ENCODE peak calls at places on chromosomes 5 and 9, in seven cellular contexts. W, S, K, A, T, L and Q are unnamed samples.

GRCh38 chr5:149666212-149666852 is 63.8 kb upstream of the PPARGC1B start:
- DNase-seq in A (no peak), L (no peak), T (no peak), K (no peak), S (peak), W (no peak), Q (no peak)

GRCh38 chr9:81557957-81558791 is 131.2 kb downstream of the TLE1 start:
- DNase-seq in S (no peak), W (no peak), K (no peak), A (no peak), L (no peak), T (no peak), Q (peak)

GRCh38 chr5:19795218-19795617 is 192.8 kb downstream of the CDH18 start:
- DNase-seq in T (peak), W (no peak), S (no peak), K (no peak), A (no peak), L (peak), Q (no peak)

GRCh38 chr5:37825334-37825915 is 14.4 kb downstream of the GDNF start:
- DNase-seq in T (no peak), K (no peak), S (no peak), L (no peak), A (no peak), W (no peak), Q (no peak)

GRCh38 chr9:9747787-9748186 is 865.0 kb downstream of the PTPRD start:
- DNase-seq in L (peak), S (no peak), K (no peak), T (no peak), W (no peak), A (no peak), Q (no peak)

GRCh38 chr5:86807046-86807712 is 189.4 kb downstream of the COX7C start:
- DNase-seq in S (no peak), W (no peak), A (no peak), T (no peak), K (no peak), L (no peak), Q (peak)

GRCh38 chr5:172160506-172160905 is 27.5 kb downstream of the STK10 start:
- DNase-seq in L (no peak), K (no peak), A (no peak), T (no peak), S (no peak), W (no peak), Q (no peak)

GRCh38 chr5:124343451-124343867 is 403.0 kb downstream of the ZNF608 start:
- DNase-seq in A (no peak), S (no peak), L (no peak), W (no peak), T (no peak), K (no peak), Q (no peak)

GRCh38 chr5:145471831-145472616 is 363.1 kb downstream of the PRELID2 start:
- DNase-seq in W (no peak), L (peak), A (no peak), S (peak), K (no peak), T (no peak), Q (no peak)

GRCh38 chr9:130857864-130858730 is 23.0 kb downstream of the ABL1 start:
- DNase-seq in S (no peak), T (no peak), L (peak), K (no peak), W (no peak), A (no peak), Q (no peak)

GRCh38 chr9:133375116-133375723 is 640 bp downstream of the SURF4 start:
- DNase-seq in W (no peak), T (peak), A (no peak), K (peak), L (peak), S (peak), Q (no peak)

GRCh38 chr5:98927988-98928801 is 612 bp downstream of the CHD1 start:
- DNase-seq in K (peak), S (peak), A (no peak), T (peak), L (peak), W (no peak), Q (no peak)

GRCh38 chr5:76717222-76718083 is 1.5 kb downstream of the F2R start:
- DNase-seq in K (no peak), S (peak), T (no peak), A (no peak), L (no peak), W (no peak), Q (no peak)

GRCh38 chr5:132256783-132257130 is 739 bp upstream of the PDLIM4 start:
- DNase-seq in S (no peak), W (no peak), T (no peak), A (no peak), L (no peak), K (no peak), Q (no peak)

GRCh38 chr5:135481387-135481786 is 29.2 kb upstream of the TIFAB start:
- DNase-seq in K (no peak), L (no peak), S (peak), A (no peak), W (no peak), T (no peak), Q (no peak)

GRCh38 chr9:132005896-132006295 is 73.8 kb downstream of the MED27 start:
- DNase-seq in L (no peak), A (no peak), S (no peak), W (no peak), K (no peak), T (no peak), Q (no peak)

GRCh38 chr9:98502976-98503325 is 205.8 kb downstream of the GABBR2 start:
- DNase-seq in W (no peak), T (no peak), K (no peak), S (no peak), L (no peak), A (no peak), Q (no peak)

GRCh38 chr9:36136894-36137391 is 410 bp downstream of the GLIPR2 start:
- DNase-seq in T (no peak), L (no peak), S (no peak), K (peak), A (no peak), W (no peak), Q (no peak)

GRCh38 chr5:158563774-158564390 is 535.8 kb downstream of the EBF1 start:
- DNase-seq in L (no peak), A (no peak), S (no peak), K (no peak), T (no peak), W (no peak), Q (no peak)

GRCh38 chr5:11191673-11192072 is 430.6 kb upstream of the DAP start:
- DNase-seq in S (no peak), K (no peak), A (no peak), T (no peak), W (no peak), L (no peak), Q (no peak)
- H3K9ac ChIP-seq in S (no peak), K (no peak), A (no peak), T (no peak), W (no peak), L (no peak), Q (no peak)

GRCh38 chr5:181236954-181237641 is 6.6 kb downstream of the RACK1 start:
- DNase-seq in A (no peak), S (no peak), L (no peak), T (no peak), W (no peak), K (no peak), Q (no peak)
- TF ChIP-seq POLR2AphosphoS5 in A (peak), S (peak), L (no peak), T (no peak), W (no peak), K (no peak), Q (no peak)

DNA sequence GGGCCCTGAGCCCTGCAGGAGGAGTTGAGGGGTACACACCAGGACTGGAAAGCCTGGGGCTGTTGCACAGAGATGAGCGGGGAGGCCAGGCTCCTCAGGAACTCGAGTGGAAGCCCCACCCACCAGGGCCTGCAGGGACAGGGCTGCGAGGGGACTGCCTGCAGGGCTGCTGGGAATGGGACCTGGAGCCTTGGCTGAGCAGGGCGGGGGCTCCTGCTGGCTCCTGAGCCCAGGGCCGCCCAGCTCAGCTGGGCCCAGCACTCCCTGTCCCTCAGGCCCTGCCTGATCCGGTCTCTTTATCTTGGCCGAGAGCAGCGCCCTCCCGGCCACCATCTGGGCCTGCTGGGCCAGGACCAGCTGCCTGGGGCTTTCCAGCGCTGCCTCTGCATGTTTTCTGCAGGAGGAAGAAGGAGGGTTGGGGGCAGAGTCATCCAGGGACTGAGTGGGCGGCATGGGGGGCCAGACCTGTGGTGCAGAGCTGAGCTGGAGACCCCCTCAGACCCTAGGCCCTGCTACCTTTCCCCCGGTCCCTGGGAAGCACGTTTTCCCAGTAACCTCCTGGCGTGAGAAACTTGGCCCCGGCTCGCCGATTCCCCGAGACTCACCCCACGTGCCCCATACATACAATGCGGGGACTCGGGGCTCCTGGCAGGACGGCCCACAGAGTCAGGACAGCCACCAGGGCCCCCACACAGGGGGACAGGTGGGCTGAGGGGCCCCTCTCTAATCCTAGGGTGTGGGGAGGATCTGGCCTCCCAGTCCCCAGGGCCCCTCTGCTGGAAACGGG is 9.4 kb downstream of the LCN12 start:
- DNase-seq in K (peak), W (no peak), T (no peak), L (no peak), S (no peak), A (no peak), Q (no peak)
- H3K9ac ChIP-seq in K (no peak), W (no peak), T (no peak), L (no peak), S (no peak), A (no peak), Q (no peak)

GRCh38 chr9:86077286-86077685 is 22.1 kb downstream of the GOLM1 start:
- DNase-seq in K (no peak), S (no peak), T (no peak), A (no peak), L (no peak), W (no peak), Q (no peak)
- TF ChIP-seq POLR2AphosphoS5 in K (no peak), S (no peak), T (no peak), A (no peak), L (no peak), W (no peak), Q (no peak)